ENCODE peak calls at places on chromosomes 3 and 15, in ten cellular contexts. O is stimulated activated naive CD8-positive, alpha-beta T cell treated with anti-CD3 and anti-CD28 coated beads, Interleukin-15, amount 100 ng/mL, for 72 hours; V is lower leg skin; L is coronary artery; K is RKO; J is A549; D is ovary; G is T follicular helper cell; C is upper lobe of left lung; N is AG10803. H is an unnamed sample.

GRCh38 chr3:119257111-119257510 is 16.4 kb upstream of the B4GALT4 start:
- DNase-seq in D (no peak), N (no peak), L (no peak), V (no peak), O (no peak), K (no peak), J (no peak), C (no peak), G (no peak), H (no peak)

GRCh38 chr15:79425591-79426295 is 6.4 kb upstream of the MINAR1 start:
- DNase-seq in V (no peak), G (no peak), D (no peak), O (no peak), L (no peak), N (no peak), C (no peak), K (no peak), J (no peak), H (no peak)

GRCh38 chr15:85828026-85828597 is 33.4 kb upstream of the KLHL25 start:
- DNase-seq in N (no peak), K (no peak), L (no peak), D (no peak), V (no peak), O (no peak), C (no peak), G (no peak), J (no peak), H (no peak)

GRCh38 chr3:52195823-52196331 is 2.1 kb upstream of the ALAS1 start:
- DNase-seq in J (no peak), L (no peak), K (no peak), V (no peak), C (peak), N (peak), D (no peak), G (no peak), O (no peak), H (no peak)

GRCh38 chr3:197154-197855 is 742 bp downstream of the CHL1 start:
- DNase-seq in J (peak), C (no peak), O (no peak), V (peak), D (peak), L (no peak), G (no peak), N (no peak), K (no peak), H (no peak)

GRCh38 chr3:98596902-98597500 is 3.6 kb upstream of the CPOX start:
- DNase-seq in D (no peak), N (no peak), O (peak), G (no peak), V (no peak), L (no peak), C (no peak), K (peak), J (peak), H (peak)

GRCh38 chr15:96037584-96037983 is 292.9 kb upstream of the NR2F2 start:
- DNase-seq in V (no peak), G (no peak), D (no peak), O (no peak), C (no peak), J (no peak), L (no peak), K (no peak), N (no peak), H (no peak)

GRCh38 chr3:99509224-99509623 is 129.2 kb upstream of the COL8A1 start:
- DNase-seq in J (no peak), C (no peak), K (no peak), V (no peak), D (peak), G (no peak), N (peak), O (no peak), L (no peak), H (no peak)

GRCh38 chr15:68599560-68600071 is 20.8 kb downstream of the CORO2B start:
- DNase-seq in N (peak), O (no peak), C (no peak), D (peak), V (no peak), K (no peak), L (no peak), J (no peak), G (no peak), H (no peak)

GRCh38 chr3:73716418-73716817 is 91.7 kb upstream of the PDZRN3 start:
- DNase-seq in L (no peak), O (no peak), N (peak), D (no peak), K (peak), G (no peak), J (no peak), C (no peak), V (no peak), H (no peak)

GRCh38 chr3:187738089-187738399 is 7.2 kb downstream of the BCL6 start:
- DNase-seq in C (no peak), N (no peak), G (no peak), D (no peak), L (no peak), O (no peak), J (no peak), K (no peak), V (no peak), H (no peak)

GRCh38 chr15:79922512-79923067 is 25.8 kb upstream of the MTHFS start:
- DNase-seq in K (no peak), G (no peak), V (no peak), C (no peak), L (no peak), D (no peak), N (no peak), J (no peak), O (no peak), H (peak)

GRCh38 chr3:126022741-126023359 is 53.9 kb downstream of the ROPN1B start:
- DNase-seq in D (no peak), K (no peak), O (no peak), L (no peak), J (no peak), C (no peak), V (no peak), G (no peak), N (no peak), H (no peak)

GRCh38 chr3:183244219-183244618 is 8.8 kb upstream of the B3GNT5 start:
- DNase-seq in N (no peak), D (no peak), V (no peak), O (no peak), C (peak), L (no peak), G (no peak), J (no peak), K (no peak), H (no peak)